ENCODE peak calls at places on chromosomes 6 and 20, in four cellular contexts. O is HepG2, J is K562, N is SK-N-SH. Q is an unnamed sample.

GRCh38 chr6:67560068-67560467 is 1075.0 kb upstream of the ADGRB3 start:
- DNase-seq in N (no peak), J (no peak), O (no peak), Q (no peak)

GRCh38 chr6:125063307-125063706 is 90.3 kb upstream of the TPD52L1 start:
- DNase-seq in O (no peak), N (no peak), J (no peak), Q (no peak)

GRCh38 chr6:110643175-110643574 is 166.8 kb upstream of the SLC22A16 start:
- DNase-seq in N (no peak), O (no peak), J (no peak), Q (no peak)

GRCh38 chr6:21869085-21869771 is 275.7 kb downstream of the SOX4 start:
- DNase-seq in J (no peak), O (no peak), N (no peak), Q (no peak)

GRCh38 chr6:41136911-41137310 is 17.2 kb downstream of the TREML1 start:
- DNase-seq in J (no peak), O (no peak), N (no peak), Q (no peak)

GRCh38 chr6:111606620-111607115 is 990 bp upstream of the TRAF3IP2 start:
- DNase-seq in O (no peak), N (no peak), J (no peak), Q (no peak)

GRCh38 chr6:159700970-159701369 is 7.9 kb upstream of the SOD2 start:
- DNase-seq in N (no peak), O (no peak), J (no peak), Q (no peak)

GRCh38 chr6:156390621-156391378 is 386.4 kb upstream of the ARID1B start:
- DNase-seq in J (no peak), O (no peak), N (no peak), Q (no peak)

GRCh38 chr6:3345836-3346235 is 87.1 kb downstream of the PSMG4 start:
- DNase-seq in N (no peak), J (no peak), O (no peak), Q (no peak)

GRCh38 chr6:112223070-112223861 is 31.1 kb downstream of the LAMA4 start:
- DNase-seq in N (no peak), O (no peak), J (no peak), Q (no peak)

GRCh38 chr6:75943381-75943780 is 129.1 kb downstream of the IMPG1 start:
- DNase-seq in N (no peak), O (no peak), J (no peak), Q (no peak)

GRCh38 chr20:61814244-61814643 is 251.4 kb downstream of the TAF4 start:
- DNase-seq in O (no peak), J (no peak), N (no peak), Q (no peak)

GRCh38 chr6:94464018-94464510 is 1044.7 kb upstream of the EPHA7 start:
- DNase-seq in J (no peak), O (no peak), N (no peak), Q (no peak)

GRCh38 chr6:72974276-72974675 is 251.0 kb downstream of the KHDC1L start:
- DNase-seq in N (no peak), O (no peak), J (no peak), Q (no peak)

GRCh38 chr6:10369896-10370295 is 45.0 kb downstream of the TFAP2A start:
- DNase-seq in N (no peak), O (no peak), J (no peak), Q (no peak)

GRCh38 chr6:29685718-29686326 is 4.9 kb upstream of the ZFP57 start:
- DNase-seq in N (no peak), J (no peak), O (no peak), Q (no peak)

GRCh38 chr6:20875369-20875963 is 341.2 kb downstream of the CDKAL1 start:
- DNase-seq in N (peak; percentile 62), J (no peak), O (peak; percentile 29), Q (no peak)

GRCh38 chr6:69699655-69700054 is 97.2 kb downstream of the LMBRD1 start:
- DNase-seq in O (no peak), J (no peak), N (no peak), Q (no peak)

GRCh38 chr20:57329608-57330221 is at the start of gene SPO11:
- DNase-seq in J (peak; percentile 69), O (no peak), N (peak; percentile 37), Q (no peak)

GRCh38 chr6:34484899-34485298 is 19.0 kb downstream of the PACSIN1 start:
- DNase-seq in O (no peak), J (peak; percentile 75), N (no peak), Q (peak; percentile 8)

GRCh38 chr6:154039231-154039842 is at the start of gene OPRM1:
- DNase-seq in J (peak; percentile 13), O (no peak), N (peak; percentile 68), Q (no peak)

GRCh38 chr6:166317261-166318212 is 9.3 kb upstream of the PRR18 start:
- DNase-seq in N (no peak), O (no peak), J (no peak), Q (no peak)

DNA sequence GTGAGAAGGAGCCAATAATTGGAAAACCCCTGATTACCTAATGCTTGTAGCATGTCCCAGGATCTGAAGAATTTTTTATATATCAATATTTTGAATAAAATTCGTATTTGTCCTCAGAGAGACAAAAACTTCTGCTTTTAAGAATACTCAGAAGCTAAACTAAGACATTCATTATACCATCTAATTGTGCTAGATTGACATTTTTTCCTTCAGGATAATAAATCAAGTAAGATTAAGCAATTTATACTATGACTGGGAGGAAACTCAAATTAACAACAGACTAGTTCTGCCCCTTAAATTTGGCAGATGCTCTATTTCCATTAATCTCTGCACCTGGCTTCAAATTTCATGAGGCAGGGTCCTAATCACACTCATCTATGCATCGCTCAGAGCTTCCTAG is 291.4 kb downstream of the PLCB1 start:
- DNase-seq in O (no peak), N (no peak), J (no peak), Q (no peak)
- TF ChIP-seq FOXM1 in O (no peak), N (no peak), J (no peak), Q (no peak)

GRCh38 chr6:116398366-116399005 is 27.7 kb downstream of the DSE start:
- DNase-seq in J (no peak), O (no peak), N (no peak), Q (no peak)

GRCh38 chr6:116393430-116393829 is 22.7 kb downstream of the DSE start:
- DNase-seq in N (no peak), J (no peak), O (no peak), Q (no peak)

GRCh38 chr6:116397960-116398359 is 27.2 kb downstream of the DSE start:
- DNase-seq in N (no peak), J (no peak), O (no peak), Q (no peak)

GRCh38 chr6:116396451-116396850 is 25.7 kb downstream of the DSE start:
- DNase-seq in J (no peak), N (no peak), O (no peak), Q (no peak)

GRCh38 chr6:116395647-116396046 is 24.9 kb downstream of the DSE start:
- DNase-seq in O (no peak), N (no peak), J (no peak), Q (no peak)
- H3K4me2 ChIP-seq in O (no peak overlapping the region), N (no peak overlapping the region), J (no peak overlapping the region), Q (peak overlapping the region; percentile 40)

GRCh38 chr20:3747471-3747870 is 15.0 kb downstream of the HSPA12B start:
- DNase-seq in N (no peak), J (no peak), O (no peak), Q (no peak)

GRCh38 chr20:3744037-3744436 is 11.6 kb downstream of the HSPA12B start:
- DNase-seq in N (no peak), O (no peak), J (no peak), Q (no peak)

GRCh38 chr20:3743251-3743650 is 10.8 kb downstream of the HSPA12B start:
- DNase-seq in N (no peak), J (no peak), O (no peak), Q (no peak)

GRCh38 chr20:3745686-3746173 is 13.2 kb downstream of the HSPA12B start:
- DNase-seq in N (no peak), J (no peak), O (no peak), Q (no peak)

GRCh38 chr20:3744806-3745685 is 12.6 kb downstream of the HSPA12B start:
- DNase-seq in N (peak; percentile 90), J (peak; percentile 97), O (peak; percentile 74), Q (no peak)
- TF ChIP-seq FOXM1 in N (no peak), J (no peak), O (no peak), Q (no peak)

DNA sequence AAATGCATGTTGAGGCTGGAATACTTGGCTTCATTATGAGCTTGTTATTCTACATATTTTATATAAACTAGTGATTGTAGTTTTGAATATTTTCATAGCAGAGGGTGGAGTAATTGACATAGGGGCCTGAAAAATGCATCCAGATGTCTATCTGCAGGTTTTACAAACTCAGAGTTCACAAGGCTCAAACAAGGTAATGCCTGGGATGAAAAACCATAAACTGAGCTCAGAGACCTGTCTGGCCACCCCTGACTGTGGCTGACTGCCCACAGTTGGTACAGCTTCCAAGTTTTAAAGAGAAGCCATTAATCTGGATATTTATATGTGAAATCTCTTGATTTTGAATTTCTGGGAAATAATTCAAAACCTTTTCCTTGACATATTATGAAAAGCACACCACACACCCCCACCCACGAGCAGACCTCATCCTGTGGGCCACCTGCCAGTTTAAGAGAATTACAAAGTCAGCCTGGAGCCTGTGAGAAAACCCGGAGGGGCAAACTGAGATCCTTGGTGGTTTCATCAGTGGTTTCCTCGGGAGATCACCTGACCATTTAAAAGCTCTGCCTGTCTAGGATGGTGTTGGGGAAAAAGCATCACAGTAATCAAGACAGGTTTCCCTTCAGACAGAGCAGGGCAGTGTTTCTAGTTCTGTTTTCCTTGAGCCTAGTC is 230.2 kb downstream of the SAMD5 start:
- DNase-seq in N (no peak), O (no peak), J (no peak), Q (no peak)
- H3K4me2 ChIP-seq in N (no peak overlapping the region), O (no peak overlapping the region), J (no peak overlapping the region), Q (no peak overlapping the region)

DNA sequence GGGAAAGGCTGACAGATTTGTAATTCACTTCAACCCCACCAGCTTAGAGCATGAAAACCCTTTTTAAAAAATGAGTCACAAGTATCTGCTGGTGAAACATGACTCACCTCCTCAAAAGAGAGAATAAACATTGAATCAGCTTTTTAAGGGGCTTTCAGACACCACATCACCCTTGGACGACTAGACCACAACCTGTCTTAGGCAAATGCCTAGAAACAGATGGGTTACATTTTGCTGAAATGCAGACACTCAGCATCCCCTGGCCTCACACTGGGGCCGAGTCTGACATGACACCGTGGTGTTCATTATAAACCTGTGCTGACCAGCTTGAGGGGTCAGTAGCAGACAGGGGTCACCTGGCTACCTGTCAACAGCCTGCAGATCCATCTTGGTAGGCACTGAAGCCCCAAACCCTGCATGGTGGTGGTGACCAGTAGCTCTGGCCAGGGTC is 175.3 kb upstream of the CST7 start:
- DNase-seq in N (no peak), O (no peak), J (no peak), Q (peak; percentile 15)
- TF ChIP-seq FOXM1 in N (no peak), O (no peak), J (no peak), Q (no peak)

DNA sequence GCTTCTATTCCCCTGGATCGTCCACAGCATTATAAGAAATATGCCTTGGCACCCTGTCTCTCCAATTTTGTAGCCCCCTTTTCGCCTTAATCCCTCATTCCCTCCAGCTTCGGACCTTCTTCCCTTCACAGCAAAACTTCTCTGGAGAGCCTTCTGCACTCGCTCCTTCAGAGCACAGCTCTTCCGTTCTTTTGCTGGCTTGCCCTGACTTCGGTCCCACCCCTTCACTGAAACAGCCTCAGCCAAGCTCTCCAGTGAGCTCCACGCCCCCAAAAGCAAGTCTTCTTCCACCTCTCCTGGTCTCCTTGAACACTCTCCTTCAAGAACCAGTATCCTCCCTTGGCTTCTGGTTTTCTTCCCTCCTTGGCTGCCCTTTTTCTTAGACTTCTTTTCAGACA is 134.7 kb upstream of the RNF24 start:
- DNase-seq in J (no peak), N (no peak), O (no peak), Q (no peak)
- H3K4me2 ChIP-seq in J (no peak overlapping the region), N (peak overlapping the region; percentile 94), O (peak overlapping the region; percentile 90), Q (no peak overlapping the region)

GRCh38 chr20:2103454-2104153 is 2.0 kb downstream of the STK35 start:
- DNase-seq in O (peak; percentile 72), J (peak; percentile 18), N (peak; percentile 44), Q (no peak)
- TF ChIP-seq FOXM1 in O (no peak), J (no peak), N (no peak), Q (no peak)

GRCh38 chr20:48920527-48921167 is 864 bp upstream of the ARFGEF2 start:
- DNase-seq in J (no peak), O (no peak), N (no peak), Q (no peak)
- H3K4me2 ChIP-seq in J (peak overlapping the region; percentile 94), O (peak overlapping the region; percentile 91), N (peak overlapping the region; percentile 99), Q (peak overlapping the region; percentile 91)

Q was measured in GM12878.